ENCODE peak calls at places on chromosomes 6 and 20, in eight cellular contexts. P is uterus; I is Caki2; R is NCI-H2081; K is activated gamma-delta T cell treated with anti-CD3 and anti-CD28 coated beads, Interleukin-2, amount 50 U/mL, for 16 hours; L is GM13977; D is RPMI8226; F is left ventricle myocardium superior. G is an unnamed sample.

GRCh38 chr6:43171284-43172126 is 436 bp downstream of the SRF start:
- DNase-seq in P (no peak), I (no peak), R (no peak), K (peak), L (no peak), D (no peak), F (peak), G (peak)

GRCh38 chr6:92114091-92114490 is 1305.3 kb downstream of the EPHA7 start:
- DNase-seq in P (no peak), I (no peak), R (no peak), K (no peak), L (no peak), D (no peak), F (no peak), G (no peak)

GRCh38 chr20:17530716-17531536 is at the start of gene BFSP1:
- DNase-seq in P (peak), I (peak), R (peak), K (no peak), L (peak), D (peak), F (peak), G (peak)

GRCh38 chr6:106434530-106434929 is 74.0 kb downstream of the CRYBG1 start:
- DNase-seq in P (no peak), I (no peak), R (no peak), K (no peak), L (no peak), D (no peak), F (no peak), G (no peak)

GRCh38 chr6:33983109-33983475 is 162.8 kb downstream of the GRM4 start:
- DNase-seq in P (peak), I (no peak), R (no peak), K (no peak), L (no peak), D (peak), F (no peak), G (no peak)

GRCh38 chr20:37316116-37316774 is 26.8 kb downstream of the MANBAL start:
- DNase-seq in P (no peak), I (no peak), R (peak), K (no peak), L (peak), D (no peak), F (no peak), G (peak)

GRCh38 chr20:22288957-22289356 is 295.4 kb downstream of the FOXA2 start:
- DNase-seq in P (no peak), I (no peak), R (no peak), K (no peak), L (no peak), D (no peak), F (no peak), G (no peak)

GRCh38 chr6:143200035-143200770 is 139.5 kb downstream of the AIG1 start:
- DNase-seq in P (no peak), I (no peak), R (no peak), K (no peak), L (no peak), D (no peak), F (no peak), G (no peak)

GRCh38 chr6:119337762-119338161 is 11.8 kb downstream of the MAN1A1 start:
- DNase-seq in P (no peak), I (no peak), R (no peak), K (no peak), L (no peak), D (no peak), F (no peak), G (no peak)

GRCh38 chr20:48189177-48189576 is 403.9 kb upstream of the SULF2 start:
- DNase-seq in P (no peak), I (peak), R (no peak), K (no peak), L (peak), D (peak), F (no peak), G (no peak)

GRCh38 chr6:89530982-89531381 is 98.0 kb downstream of the ANKRD6 start:
- DNase-seq in P (no peak), I (no peak), R (no peak), K (no peak), L (no peak), D (no peak), F (peak), G (no peak)

GRCh38 chr6:79993012-79993910 is 11.2 kb upstream of the TTK start:
- DNase-seq in P (no peak), I (no peak), R (no peak), K (no peak), L (no peak), D (no peak), F (no peak), G (no peak)

GRCh38 chr6:76418657-76419217 is 346.3 kb upstream of the IMPG1 start:
- DNase-seq in P (no peak), I (no peak), R (no peak), K (no peak), L (no peak), D (no peak), F (no peak), G (no peak)

GRCh38 chr6:15947923-15948322 is 181.0 kb upstream of the MYLIP start:
- DNase-seq in P (no peak), I (no peak), R (no peak), K (no peak), L (no peak), D (peak), F (no peak), G (no peak)

GRCh38 chr6:148967546-148967945 is 220.7 kb downstream of the UST start:
- DNase-seq in P (no peak), I (no peak), R (no peak), K (no peak), L (no peak), D (no peak), F (no peak), G (no peak)

GRCh38 chr20:8082999-8083398 is 49.1 kb upstream of the PLCB1 start:
- DNase-seq in P (peak), I (no peak), R (no peak), K (no peak), L (no peak), D (no peak), F (no peak), G (no peak)

GRCh38 chr6:170174124-170174770 is 116.6 kb downstream of the DLL1 start:
- DNase-seq in P (peak), I (no peak), R (no peak), K (no peak), L (no peak), D (peak), F (no peak), G (no peak)

GRCh38 chr6:26457407-26457795 is 354 bp upstream of the BTN2A1 start:
- DNase-seq in P (peak), I (no peak), R (no peak), K (no peak), L (no peak), D (peak), F (peak), G (peak)

GRCh38 chr6:146027586-146028249 is 1.1 kb upstream of the GRM1 start:
- DNase-seq in P (no peak), I (peak), R (peak), K (no peak), L (no peak), D (no peak), F (no peak), G (no peak)

GRCh38 chr6:18165746-18166145 is 10.5 kb downstream of the KDM1B start:
- DNase-seq in P (no peak), I (no peak), R (no peak), K (no peak), L (no peak), D (no peak), F (no peak), G (no peak)

GRCh38 chr6:169624785-169625184 is 77.0 kb downstream of the WDR27 start:
- DNase-seq in P (no peak), I (no peak), R (no peak), K (no peak), L (no peak), D (no peak), F (no peak), G (no peak)

GRCh38 chr6:34028691-34029360 is 117.1 kb downstream of the GRM4 start:
- DNase-seq in P (no peak), I (no peak), R (no peak), K (no peak), L (no peak), D (no peak), F (no peak), G (no peak)

GRCh38 chr6:38713812-38714211 is 1.3 kb upstream of the DNAH8 start:
- DNase-seq in P (no peak), I (no peak), R (no peak), K (peak), L (peak), D (peak), F (no peak), G (no peak)

GRCh38 chr6:109079981-109080380 is 14.7 kb downstream of the SESN1 start:
- DNase-seq in P (peak), I (no peak), R (no peak), K (no peak), L (no peak), D (no peak), F (peak), G (no peak)

GRCh38 chr6:39338406-39338805 is 15.9 kb upstream of the KCNK16 start:
- DNase-seq in P (no peak), I (no peak), R (no peak), K (no peak), L (no peak), D (no peak), F (no peak), G (no peak)

GRCh38 chr20:44208770-44209169 is 1.8 kb downstream of the OSER1 start:
- DNase-seq in P (no peak), I (peak), R (no peak), K (no peak), L (peak), D (no peak), F (no peak), G (no peak)

G was measured in GM06990.